ENCODE peak calls at places on chromosomes 16 and 17, in eight cellular contexts. B is pancreas, Q is adrenal gland, X is brain microvascular endothelial cell, Y is SK-N-SH, Z is endothelial cell of umbilical vein, E is testis, T is PC-3. R is an unnamed sample.

GRCh38 chr17:33120103-33120502 is 128.5 kb downstream of the SPACA3 start:
- DNase-seq in Z (no peak), Q (no peak), B (no peak), X (no peak), Y (peak), E (peak), T (no peak), R (no peak)

GRCh38 chr16:86549076-86549892 is 5.8 kb downstream of the MTHFSD start:
- DNase-seq in T (no peak), Y (no peak), B (no peak), Q (no peak), X (no peak), Z (no peak), E (no peak), R (no peak)

GRCh38 chr16:28524544-28525179 is 14.1 kb downstream of the NUPR1 start:
- DNase-seq in Q (no peak), Z (no peak), B (no peak), E (no peak), Y (no peak), T (no peak), X (no peak), R (no peak)

GRCh38 chr17:59754547-59754946 is 47.1 kb downstream of the VMP1 start:
- DNase-seq in B (no peak), Q (peak), T (peak), Z (peak), E (no peak), X (peak), Y (no peak), R (peak)

GRCh38 chr17:73770115-73770848 is 126.0 kb upstream of the SDK2 start:
- DNase-seq in T (peak), Z (no peak), E (peak), Y (peak), B (peak), Q (peak), X (peak), R (peak)

GRCh38 chr16:67544329-67544841 is 15.8 kb downstream of the RIPOR1 start:
- DNase-seq in B (peak), E (no peak), Y (peak), Q (no peak), Z (no peak), X (no peak), T (no peak), R (no peak)

GRCh38 chr17:65495255-65496060 is 66.0 kb downstream of the AXIN2 start:
- DNase-seq in Z (no peak), T (no peak), X (no peak), Q (no peak), E (no peak), Y (no peak), B (no peak), R (no peak)

GRCh38 chr17:82216301-82217119 is 3.9 kb upstream of the CCDC57 start:
- DNase-seq in T (peak), B (peak), E (peak), X (no peak), Y (peak), Z (peak), Q (peak), R (peak)

GRCh38 chr17:72603346-72604242 is 482.8 kb downstream of the SOX9 start:
- DNase-seq in E (no peak), Z (no peak), Y (no peak), T (no peak), X (peak), B (no peak), Q (no peak), R (peak)

GRCh38 chr16:79993810-79994209 is 393.3 kb upstream of the MAF start:
- DNase-seq in Y (no peak), E (no peak), Q (no peak), B (no peak), Z (no peak), X (no peak), T (no peak), R (no peak)

GRCh38 chr17:59848778-59849177 is 44.0 kb downstream of the TUBD1 start:
- DNase-seq in B (no peak), Z (no peak), Y (no peak), Q (peak), X (peak), E (peak), T (peak), R (peak)

GRCh38 chr16:49495596-49496355 is 122.2 kb downstream of the C16orf78 start:
- DNase-seq in Q (no peak), T (no peak), X (no peak), Z (no peak), B (no peak), E (no peak), Y (no peak), R (no peak)

GRCh38 chr16:9090960-9091866 is at the start of gene HAPSTR1:
- DNase-seq in B (peak), T (peak), Z (peak), X (peak), E (peak), Q (peak), Y (peak), R (peak)

GRCh38 chr17:4072487-4073157 is 70.2 kb downstream of the ZZEF1 start:
- DNase-seq in B (no peak), Z (peak), E (no peak), X (peak), Q (no peak), T (peak), Y (no peak), R (peak)

GRCh38 chr16:23578096-23578830 is 17.9 kb downstream of the NDUFAB1 start:
- DNase-seq in Y (no peak), T (no peak), Q (no peak), B (no peak), Z (peak), E (peak), X (no peak), R (peak)

GRCh38 chr16:68790130-68790761 is 53.1 kb upstream of the TANGO6 start:
- DNase-seq in Q (no peak), B (peak), X (peak), Z (no peak), T (peak), E (no peak), Y (no peak), R (peak)

GRCh38 chr16:23905027-23905426 is 69.2 kb downstream of the PRKCB start:
- DNase-seq in Y (no peak), X (peak), B (no peak), T (peak), Z (peak), Q (no peak), E (peak), R (peak)

GRCh38 chr17:1455291-1455747 is 713 bp downstream of the CRK start:
- DNase-seq in Q (peak), E (peak), Y (peak), T (peak), Z (peak), X (peak), B (peak), R (peak)

GRCh38 chr17:74362811-74363498 is 1.3 kb upstream of the BTBD17 start:
- DNase-seq in X (no peak), Y (no peak), E (no peak), Z (no peak), B (no peak), T (no peak), Q (no peak), R (no peak)

GRCh38 chr17:8192070-8192815 is 2.3 kb upstream of the BORCS6 start:
- DNase-seq in Y (peak), B (peak), T (peak), Q (peak), X (peak), Z (peak), E (peak), R (peak)

GRCh38 chr17:29717817-29718216 is 95.1 kb upstream of the CORO6 start:
- DNase-seq in X (no peak), T (no peak), Q (no peak), Y (no peak), E (no peak), B (no peak), Z (no peak), R (no peak)

GRCh38 chr16:51045186-51045585 is 105.9 kb downstream of the SALL1 start:
- DNase-seq in Y (no peak), E (no peak), Z (no peak), Q (no peak), X (no peak), T (no peak), B (no peak), R (no peak)

GRCh38 chr16:11131706-11132105 is 124.3 kb downstream of the SOCS1 start:
- DNase-seq in Q (no peak), Z (no peak), Y (peak), B (no peak), X (no peak), T (no peak), E (no peak), R (no peak)

GRCh38 chr17:6435968-6436367 is 1.0 kb upstream of the AIPL1 start:
- DNase-seq in X (peak), Z (peak), B (peak), E (peak), Q (peak), T (peak), Y (peak), R (peak)

GRCh38 chr16:81036751-81037350 is 1.2 kb downstream of the ATMIN start:
- DNase-seq in T (peak), X (no peak), Q (peak), Y (peak), Z (peak), E (no peak), B (no peak), R (peak)

GRCh38 chr16:88886915-88887521 is 20.6 kb upstream of the PABPN1L start:
- DNase-seq in Z (no peak), E (peak), Y (no peak), T (no peak), X (no peak), B (peak), Q (no peak), R (peak)

GRCh38 chr17:70535986-70536385 is 366.7 kb downstream of the KCNJ2 start:
- DNase-seq in B (no peak), Y (no peak), Z (no peak), T (peak), E (no peak), X (no peak), Q (no peak), R (peak)

GRCh38 chr16:26642047-26642664 is 424.6 kb upstream of the C16orf82 start:
- DNase-seq in X (no peak), T (no peak), Y (no peak), Q (no peak), E (no peak), Z (no peak), B (no peak), R (no peak)

GRCh38 chr17:48603959-48604769 is 622 bp downstream of the HOXB6 start:
- DNase-seq in Q (peak), B (no peak), X (no peak), E (no peak), T (peak), Z (peak), Y (no peak), R (no peak)

GRCh38 chr17:17970699-17971430 is 1.3 kb downstream of the TOM1L2 start:
- DNase-seq in E (no peak), T (peak), X (no peak), Q (no peak), Z (no peak), B (no peak), Y (no peak), R (no peak)

GRCh38 chr17:7932483-7932891 is 481 bp downstream of the CNTROB start:
- DNase-seq in Y (peak), Z (peak), Q (peak), T (peak), X (peak), B (no peak), E (peak), R (peak)

GRCh38 chr16:87762620-87763019 is 3.2 kb downstream of the KLHDC4 start:
- DNase-seq in Y (no peak), B (no peak), E (no peak), Q (no peak), Z (no peak), X (no peak), T (peak), R (no peak)

GRCh38 chr16:55189975-55190636 is 133.9 kb upstream of the IRX6 start:
- DNase-seq in Z (no peak), Y (no peak), Q (no peak), T (no peak), X (no peak), E (no peak), B (no peak), R (no peak)

GRCh38 chr17:29572691-29573557 is 4.4 kb downstream of the TP53I13 start:
- DNase-seq in T (no peak), Z (peak), E (peak), X (no peak), Y (peak), B (peak), Q (peak), R (peak)

GRCh38 chr16:82260212-82260795 is 90.3 kb upstream of the MPHOSPH6 start:
- DNase-seq in X (no peak), B (no peak), Q (no peak), T (no peak), Z (no peak), E (no peak), Y (no peak), R (no peak)

GRCh38 chr17:76080934-76081287 is 1.9 kb downstream of the ZACN start:
- DNase-seq in B (no peak), Y (peak), T (no peak), E (no peak), Z (no peak), X (no peak), Q (no peak), R (no peak)
- H3K4me3 ChIP-seq in B (no peak), Y (no peak), T (no peak), E (no peak), Z (no peak), X (no peak), Q (no peak), R (no peak)

GRCh38 chr17:77728871-77729270 is 229.6 kb upstream of the TNRC6C start:
- DNase-seq in Y (no peak), Z (no peak), E (no peak), T (no peak), Q (no peak), B (no peak), X (no peak), R (no peak)

GRCh38 chr17:77730376-77730775 is 228.1 kb upstream of the TNRC6C start:
- DNase-seq in Y (no peak), E (no peak), Q (no peak), B (no peak), X (no peak), Z (no peak), T (no peak), R (no peak)

GRCh38 chr17:77728022-77728671 is 230.4 kb upstream of the TNRC6C start:
- DNase-seq in T (peak), Z (no peak), Y (peak), Q (no peak), E (peak), X (peak), B (no peak), R (no peak)

GRCh38 chr17:77727216-77727615 is 231.3 kb upstream of the TNRC6C start:
- DNase-seq in Y (no peak), B (no peak), Z (no peak), T (no peak), E (no peak), X (no peak), Q (no peak), R (no peak)

DNA sequence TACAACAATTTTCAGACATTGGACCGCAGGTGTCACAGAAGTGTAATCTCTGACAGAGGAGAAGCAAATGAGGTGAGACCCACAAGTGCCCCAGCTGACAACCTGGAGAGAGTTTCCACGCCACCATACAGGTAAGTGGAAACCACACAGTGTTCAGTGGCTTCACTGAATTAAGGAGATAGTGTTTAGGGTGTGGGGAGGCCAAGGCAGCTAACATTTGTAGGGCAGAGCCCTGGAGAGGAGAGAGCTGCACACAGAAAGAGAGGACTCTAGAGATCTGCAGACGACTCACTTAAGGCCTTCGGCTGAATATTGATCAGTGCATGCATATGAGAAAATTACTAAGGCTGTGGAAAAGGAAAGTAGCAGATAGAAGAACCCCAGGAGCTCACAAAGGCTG is 228.9 kb upstream of the TNRC6C start:
- DNase-seq in Q (no peak), X (no peak), Z (no peak), T (no peak), B (no peak), E (no peak), Y (no peak), R (no peak)
- TF ChIP-seq CTCF in Q (no peak), X (no peak), Z (no peak), T (no peak), B (no peak), E (no peak), Y (no peak), R (no peak)

GRCh38 chr16:58125781-58126335 is 3.3 kb downstream of the CFAP20 start:
- DNase-seq in Q (no peak), Z (no peak), T (no peak), B (no peak), Y (no peak), E (no peak), X (no peak), R (no peak)

GRCh38 chr16:58125041-58125440 is 4.1 kb downstream of the CFAP20 start:
- DNase-seq in Z (no peak), Q (no peak), B (no peak), Y (no peak), X (no peak), T (no peak), E (no peak), R (no peak)

GRCh38 chr16:58127634-58128033 is 1.5 kb downstream of the CFAP20 start:
- DNase-seq in Z (peak), X (no peak), T (peak), B (no peak), Q (no peak), Y (no peak), E (no peak), R (no peak)

GRCh38 chr16:58127033-58127556 is 2.1 kb downstream of the CFAP20 start:
- DNase-seq in E (peak), X (peak), Q (no peak), Z (peak), B (no peak), T (peak), Y (no peak), R (peak)

DNA sequence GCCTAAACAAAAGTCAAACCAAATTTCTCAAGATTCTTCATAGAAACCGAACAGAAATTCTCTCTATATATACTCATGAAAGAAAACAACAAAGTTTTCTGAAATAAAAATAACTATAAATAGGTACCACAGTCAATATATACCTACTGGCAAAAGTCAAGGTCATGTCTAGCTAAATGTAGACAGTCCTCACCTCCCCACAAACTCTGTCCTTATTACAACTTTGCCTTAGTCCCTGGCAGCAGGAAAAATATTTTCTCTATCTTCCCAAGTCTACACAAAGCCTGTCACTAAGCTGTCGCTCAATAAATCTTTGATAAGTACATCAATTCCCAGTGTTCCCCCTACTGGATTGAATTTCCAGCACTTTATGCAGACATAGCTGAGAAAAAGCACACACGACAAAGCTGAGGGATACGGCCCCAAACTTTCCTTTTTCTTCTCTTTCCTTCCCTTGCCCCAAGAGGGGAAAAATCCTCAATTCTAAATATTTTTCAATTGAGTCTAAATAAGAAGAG is 2.7 kb downstream of the CFAP20 start:
- DNase-seq in B (no peak), X (no peak), T (no peak), Y (no peak), Q (no peak), Z (no peak), E (no peak), R (no peak)
- H3K4me3 ChIP-seq in B (peak), X (no peak), T (peak), Y (no peak), Q (no peak), Z (no peak), E (no peak), R (peak)

DNA sequence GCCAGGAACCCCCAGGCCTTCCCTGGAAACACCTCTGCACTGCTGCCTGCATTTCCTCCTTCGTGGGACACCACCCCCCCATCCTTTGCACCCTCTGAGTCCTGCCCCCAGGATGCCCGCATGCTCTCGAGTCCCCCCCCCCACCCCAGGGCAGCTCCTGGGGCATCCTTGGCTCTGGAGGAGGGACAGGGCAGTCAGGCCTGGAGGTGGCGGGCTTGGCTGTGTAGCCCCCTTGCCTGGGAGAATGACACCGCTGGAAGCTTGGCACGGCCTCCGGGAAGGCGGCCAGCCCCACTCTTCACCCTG is 98.9 kb upstream of the GSE1 start:
- DNase-seq in E (no peak), T (peak), Z (no peak), B (peak), Q (no peak), Y (no peak), X (no peak), R (no peak)
- TF ChIP-seq CTCF in E (no peak), T (no peak), Z (no peak), B (no peak), Q (no peak), Y (no peak), X (no peak), R (no peak)

DNA sequence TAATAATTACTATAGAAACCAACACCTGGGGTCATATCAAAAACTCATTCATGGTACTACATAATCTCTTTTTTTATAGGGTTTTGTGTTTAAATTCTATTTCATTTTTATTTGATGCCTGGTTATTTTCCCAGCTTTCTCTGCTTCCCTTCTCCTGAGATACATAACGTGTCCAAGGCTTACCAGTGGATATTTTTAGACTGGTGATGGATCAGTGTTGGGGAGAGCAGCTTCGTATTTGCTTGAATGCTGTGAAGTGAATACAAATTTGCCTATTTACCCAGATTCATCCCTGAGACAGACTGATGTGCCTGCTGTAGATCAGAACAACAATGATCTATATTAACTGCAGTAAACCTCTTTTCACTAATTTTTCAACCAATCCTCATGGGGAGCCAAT is 43.2 kb upstream of the FOXJ1 start:
- DNase-seq in Y (no peak), Z (no peak), B (no peak), E (no peak), X (no peak), T (no peak), Q (no peak), R (no peak)
- H3K4me3 ChIP-seq in Y (no peak), Z (no peak), B (no peak), E (no peak), X (no peak), T (no peak), Q (no peak), R (no peak)

GRCh38 chr16:56625943-56626654 is 518 bp downstream of the MT1E start:
- DNase-seq in Y (no peak), Q (peak), X (peak), E (peak), B (peak), Z (no peak), T (no peak), R (peak)

GRCh38 chr16:56626685-56627084 is 1.1 kb downstream of the MT1E start:
- DNase-seq in Z (no peak), X (no peak), T (no peak), B (no peak), Q (peak), Y (no peak), E (no peak), R (no peak)

GRCh38 chr16:56630134-56630533 is 2.3 kb upstream of the MT1M start:
- DNase-seq in E (no peak), Q (no peak), B (no peak), X (no peak), Y (peak), T (no peak), Z (no peak), R (no peak)

GRCh38 chr16:56629531-56629930 is 2.9 kb upstream of the MT1M start:
- DNase-seq in Y (peak), Q (no peak), T (no peak), X (no peak), E (no peak), B (no peak), Z (no peak), R (no peak)

GRCh38 chr16:56628486-56629035 is 3.0 kb downstream of the MT1E start:
- DNase-seq in B (no peak), Z (no peak), Y (no peak), X (no peak), Q (peak), E (no peak), T (no peak), R (peak)
- TF ChIP-seq CTCF in B (no peak), Z (no peak), Y (peak), X (no peak), Q (no peak), E (no peak), T (no peak), R (no peak)